ENCODE peak calls at places on chromosomes 12 and 14, in nine cellular contexts. L is T-helper 1 cell; M is endothelial cell; H is renal cortical epithelial cell; G is C1 segment of cervical spinal cord; Q is thoracic aorta; P is activated CD4-positive, CD25-positive, alpha-beta regulatory T cell treated with anti-CD3 and anti-CD28 coated beads, Interleukin-2, amount 50 U/mL, for 16 hours; Z is A549; N is amniotic stem cell. Y is an unnamed sample.

GRCh38 chr12:66491812-66492361 is 187.0 kb downstream of the GRIP1 start:
- DNase-seq in L (no peak), M (no peak), H (peak), G (no peak), Q (no peak), P (no peak), Z (no peak), N (no peak), Y (no peak)

GRCh38 chr12:132054983-132055382 is 89.1 kb downstream of the DDX51 start:
- DNase-seq in L (no peak), M (no peak), H (no peak), G (no peak), Q (no peak), P (no peak), Z (no peak), N (no peak), Y (no peak)

GRCh38 chr14:37172024-37172869 is at the start of gene SLC25A21:
- DNase-seq in L (peak), M (peak), H (peak), G (peak), Q (no peak), P (no peak), Z (peak), N (peak), Y (peak)

GRCh38 chr12:93668919-93669418 is 8.2 kb upstream of the CRADD start:
- DNase-seq in L (peak), M (no peak), H (no peak), G (no peak), Q (no peak), P (no peak), Z (no peak), N (no peak), Y (no peak)

GRCh38 chr12:64611430-64612286 is 1.4 kb downstream of the RASSF3 start:
- DNase-seq in L (peak), M (peak), H (no peak), G (peak), Q (no peak), P (no peak), Z (no peak), N (no peak), Y (no peak)

GRCh38 chr14:56137842-56138241 is 19.6 kb downstream of the PELI2 start:
- DNase-seq in L (no peak), M (no peak), H (peak), G (no peak), Q (no peak), P (no peak), Z (no peak), N (no peak), Y (no peak)

GRCh38 chr14:92993302-92993701 is 70.4 kb downstream of the CHGA start:
- DNase-seq in L (no peak), M (no peak), H (no peak), G (no peak), Q (no peak), P (no peak), Z (no peak), N (no peak), Y (no peak)

GRCh38 chr14:58882577-58883018 is 244.8 kb downstream of the DACT1 start:
- DNase-seq in L (no peak), M (no peak), H (no peak), G (no peak), Q (no peak), P (no peak), Z (no peak), N (no peak), Y (peak)

GRCh38 chr12:113757223-113758002 is 208.7 kb downstream of the RBM19 start:
- DNase-seq in L (no peak), M (no peak), H (no peak), G (peak), Q (no peak), P (no peak), Z (no peak), N (no peak), Y (no peak)

GRCh38 chr14:86027990-86028389 is 498.0 kb downstream of the FLRT2 start:
- DNase-seq in L (no peak), M (no peak), H (no peak), G (no peak), Q (no peak), P (no peak), Z (no peak), N (no peak), Y (no peak)

GRCh38 chr12:54983536-54984102 is 943 bp downstream of the TESPA1 start:
- DNase-seq in L (no peak), M (no peak), H (no peak), G (no peak), Q (no peak), P (no peak), Z (no peak), N (no peak), Y (no peak)

GRCh38 chr14:77503138-77503537 is 4.5 kb upstream of the ISM2 start:
- DNase-seq in L (no peak), M (no peak), H (no peak), G (no peak), Q (no peak), P (no peak), Z (no peak), N (no peak), Y (no peak)

GRCh38 chr12:113075137-113075683 is 18.7 kb downstream of the DTX1 start:
- DNase-seq in L (no peak), M (no peak), H (no peak), G (no peak), Q (no peak), P (no peak), Z (no peak), N (no peak), Y (no peak)

GRCh38 chr14:92702441-92702918 is 45.9 kb downstream of the LGMN start:
- DNase-seq in L (no peak), M (no peak), H (peak), G (no peak), Q (no peak), P (no peak), Z (no peak), N (no peak), Y (no peak)

GRCh38 chr12:115597157-115597712 is 680.3 kb downstream of the MED13L start:
- DNase-seq in L (no peak), M (no peak), H (peak), G (no peak), Q (no peak), P (no peak), Z (no peak), N (no peak), Y (no peak)

GRCh38 chr12:62893276-62893675 is 41.7 kb downstream of the PPM1H start:
- DNase-seq in L (no peak), M (no peak), H (peak), G (no peak), Q (no peak), P (no peak), Z (no peak), N (no peak), Y (no peak)

GRCh38 chr12:56636675-56637540 is 6.8 kb upstream of the BAZ2A start:
- DNase-seq in L (peak), M (peak), H (peak), G (peak), Q (peak), P (peak), Z (peak), N (peak), Y (peak)

GRCh38 chr12:43349863-43350262 is 202.1 kb downstream of the ADAMTS20 start:
- DNase-seq in L (no peak), M (no peak), H (peak), G (no peak), Q (no peak), P (no peak), Z (no peak), N (peak), Y (no peak)

GRCh38 chr12:122355702-122356101 is 66.8 kb downstream of the CLIP1 start:
- DNase-seq in L (no peak), M (no peak), H (no peak), G (no peak), Q (no peak), P (no peak), Z (no peak), N (no peak), Y (no peak)

GRCh38 chr14:46672128-46672527 is 20.5 kb upstream of the RPL10L start:
- DNase-seq in L (no peak), M (no peak), H (no peak), G (no peak), Q (no peak), P (no peak), Z (no peak), N (no peak), Y (no peak)

GRCh38 chr14:29741909-29742401 is 185.7 kb downstream of the PRKD1 start:
- DNase-seq in L (no peak), M (no peak), H (peak), G (no peak), Q (peak), P (no peak), Z (no peak), N (no peak), Y (no peak)

GRCh38 chr12:99746538-99746937 is 99.0 kb downstream of the GARIN6 start:
- DNase-seq in L (no peak), M (no peak), H (no peak), G (no peak), Q (no peak), P (no peak), Z (no peak), N (no peak), Y (no peak)

GRCh38 chr12:70430400-70430799 is 64.3 kb downstream of the KCNMB4 start:
- DNase-seq in L (no peak), M (no peak), H (no peak), G (no peak), Q (no peak), P (no peak), Z (no peak), N (no peak), Y (no peak)

GRCh38 chr12:19199322-19199721 is 69.8 kb downstream of the PLEKHA5 start:
- DNase-seq in L (no peak), M (no peak), H (no peak), G (no peak), Q (no peak), P (no peak), Z (no peak), N (no peak), Y (no peak)

GRCh38 chr14:23080474-23080873 is 14.5 kb downstream of the ACIN1 start:
- DNase-seq in L (no peak), M (no peak), H (no peak), G (no peak), Q (no peak), P (no peak), Z (no peak), N (no peak), Y (no peak)

GRCh38 chr12:52965337-52965731 is 16.4 kb downstream of the KRT18 start:
- DNase-seq in L (no peak), M (no peak), H (no peak), G (no peak), Q (no peak), P (no peak), Z (no peak), N (no peak), Y (no peak)

GRCh38 chr12:11719678-11720099 is 70.2 kb downstream of the ETV6 start:
- DNase-seq in L (peak), M (peak), H (peak), G (peak), Q (peak), P (no peak), Z (no peak), N (peak), Y (no peak)

GRCh38 chr12:112686373-112686772 is 105.2 kb upstream of the RPH3A start:
- DNase-seq in L (no peak), M (no peak), H (peak), G (no peak), Q (no peak), P (no peak), Z (no peak), N (no peak), Y (no peak)

GRCh38 chr14:73457050-73457934 is 1.1 kb downstream of the NUMB start:
- DNase-seq in L (no peak), M (peak), H (no peak), G (peak), Q (no peak), P (no peak), Z (no peak), N (peak), Y (no peak)

GRCh38 chr14:32703246-32703645 is 235.4 kb upstream of the NPAS3 start:
- DNase-seq in L (no peak), M (no peak), H (no peak), G (no peak), Q (no peak), P (no peak), Z (no peak), N (no peak), Y (no peak)

GRCh38 chr14:81423504-81423903 is 23.4 kb upstream of the STON2 start:
- DNase-seq in L (no peak), M (no peak), H (no peak), G (no peak), Q (no peak), P (no peak), Z (no peak), N (no peak), Y (no peak)

GRCh38 chr14:103014466-103015319 is 42.7 kb downstream of the CDC42BPB start:
- DNase-seq in L (no peak), M (no peak), H (peak), G (no peak), Q (no peak), P (no peak), Z (no peak), N (no peak), Y (no peak)

GRCh38 chr12:127381043-127381668 is 885.8 kb upstream of the TMEM132C start:
- DNase-seq in L (peak), M (peak), H (no peak), G (peak), Q (no peak), P (no peak), Z (peak), N (no peak), Y (peak)

GRCh38 chr14:76019676-76020075 is 34.1 kb downstream of the IFT43 start:
- DNase-seq in L (no peak), M (no peak), H (no peak), G (no peak), Q (no peak), P (no peak), Z (no peak), N (no peak), Y (no peak)

GRCh38 chr12:84911331-84912190 is 1.0 kb downstream of the SLC6A15 start:
- DNase-seq in L (peak), M (peak), H (peak), G (peak), Q (no peak), P (no peak), Z (peak), N (peak), Y (peak)

GRCh38 chr12:47111854-47112253 is 32.1 kb upstream of the AMIGO2 start:
- DNase-seq in L (no peak), M (no peak), H (no peak), G (no peak), Q (no peak), P (no peak), Z (no peak), N (no peak), Y (no peak)

GRCh38 chr12:45388545-45388944 is 172.7 kb downstream of the ANO6 start:
- DNase-seq in L (no peak), M (peak), H (peak), G (no peak), Q (no peak), P (no peak), Z (peak), N (peak), Y (peak)

GRCh38 chr14:103216857-103217256 is 93.6 kb downstream of the TNFAIP2 start:
- DNase-seq in L (no peak), M (no peak), H (no peak), G (no peak), Q (no peak), P (no peak), Z (no peak), N (no peak), Y (no peak)

GRCh38 chr12:99648183-99648582 is 630 bp downstream of the GARIN6 start:
- DNase-seq in L (no peak), M (no peak), H (no peak), G (no peak), Q (no peak), P (no peak), Z (no peak), N (no peak), Y (no peak)